ENCODE peak calls at places on chromosome 1, in seven cellular contexts. One of them, this sample, is unnamed.

GRCh38 chr1:151130837-151131586 is 15.4 kb downstream of the SEMA6C start:
- DNase-seq in neuronal stem cell: peak
- DNase-seq in mucosa of gallbladder: peak
- DNase-seq in stomach: peak
- DNase-seq in NCI-H2029: peak
- DNase-seq in putamen: peak
- DNase-seq in T follicular helper cell: peak
- DNase-seq in this sample: peak

GRCh38 chr1:179612361-179612760 is 20.7 kb downstream of the TDRD5 start:
- DNase-seq in neuronal stem cell: no peak
- DNase-seq in mucosa of gallbladder: no peak
- DNase-seq in stomach: no peak
- DNase-seq in NCI-H2029: no peak
- DNase-seq in putamen: no peak
- DNase-seq in T follicular helper cell: no peak
- DNase-seq in this sample: no peak

GRCh38 chr1:217453816-217454215 is 177.1 kb downstream of the GPATCH2 start:
- DNase-seq in neuronal stem cell: no peak
- DNase-seq in mucosa of gallbladder: peak
- DNase-seq in stomach: no peak
- DNase-seq in NCI-H2029: no peak
- DNase-seq in putamen: no peak
- DNase-seq in T follicular helper cell: no peak
- DNase-seq in this sample: peak

GRCh38 chr1:185267278-185267677 is 49.8 kb downstream of the IVNS1ABP start:
- DNase-seq in neuronal stem cell: no peak
- DNase-seq in mucosa of gallbladder: no peak
- DNase-seq in stomach: no peak
- DNase-seq in NCI-H2029: no peak
- DNase-seq in putamen: no peak
- DNase-seq in T follicular helper cell: no peak
- DNase-seq in this sample: no peak

GRCh38 chr1:25447547-25447946 is 16.9 kb downstream of the MACO1 start:
- DNase-seq in neuronal stem cell: no peak
- DNase-seq in mucosa of gallbladder: no peak
- DNase-seq in stomach: no peak
- DNase-seq in NCI-H2029: no peak
- DNase-seq in putamen: no peak
- DNase-seq in T follicular helper cell: no peak
- DNase-seq in this sample: no peak

GRCh38 chr1:169091480-169091941 is 15.0 kb upstream of the ATP1B1 start:
- DNase-seq in neuronal stem cell: no peak
- DNase-seq in mucosa of gallbladder: no peak
- DNase-seq in stomach: no peak
- DNase-seq in NCI-H2029: no peak
- DNase-seq in putamen: no peak
- DNase-seq in T follicular helper cell: no peak
- DNase-seq in this sample: no peak

GRCh38 chr1:171595324-171595723 is 26.7 kb upstream of the MYOCOS start:
- DNase-seq in neuronal stem cell: no peak
- DNase-seq in mucosa of gallbladder: no peak
- DNase-seq in stomach: no peak
- DNase-seq in NCI-H2029: no peak
- DNase-seq in putamen: no peak
- DNase-seq in T follicular helper cell: no peak
- DNase-seq in this sample: no peak

GRCh38 chr1:205532996-205533728 is 28.7 kb downstream of the CDK18 start:
- DNase-seq in neuronal stem cell: no peak
- DNase-seq in mucosa of gallbladder: no peak
- DNase-seq in stomach: no peak
- DNase-seq in NCI-H2029: no peak
- DNase-seq in putamen: no peak
- DNase-seq in T follicular helper cell: no peak
- DNase-seq in this sample: no peak

GRCh38 chr1:156154317-156154749 is 948 bp downstream of the SEMA4A start:
- DNase-seq in neuronal stem cell: no peak
- DNase-seq in mucosa of gallbladder: no peak
- DNase-seq in stomach: peak
- DNase-seq in NCI-H2029: no peak
- DNase-seq in putamen: no peak
- DNase-seq in T follicular helper cell: no peak
- DNase-seq in this sample: no peak

GRCh38 chr1:109993885-109994284 is 9.3 kb downstream of the AHCYL1 start:
- DNase-seq in neuronal stem cell: no peak
- DNase-seq in mucosa of gallbladder: no peak
- DNase-seq in stomach: peak
- DNase-seq in NCI-H2029: no peak
- DNase-seq in putamen: no peak
- DNase-seq in T follicular helper cell: no peak
- DNase-seq in this sample: no peak

GRCh38 chr1:25037174-25038074 is 107.3 kb upstream of the RUNX3 start:
- DNase-seq in neuronal stem cell: no peak
- DNase-seq in mucosa of gallbladder: no peak
- DNase-seq in stomach: no peak
- DNase-seq in NCI-H2029: peak
- DNase-seq in putamen: no peak
- DNase-seq in T follicular helper cell: peak
- DNase-seq in this sample: no peak

GRCh38 chr1:196877964-196878363 is 9.9 kb upstream of the CFHR4 start:
- DNase-seq in neuronal stem cell: peak
- DNase-seq in mucosa of gallbladder: no peak
- DNase-seq in stomach: no peak
- DNase-seq in NCI-H2029: no peak
- DNase-seq in putamen: no peak
- DNase-seq in T follicular helper cell: no peak
- DNase-seq in this sample: peak

GRCh38 chr1:205922314-205922713 is 20.9 kb downstream of the SLC26A9 start:
- DNase-seq in neuronal stem cell: no peak
- DNase-seq in mucosa of gallbladder: no peak
- DNase-seq in stomach: peak
- DNase-seq in NCI-H2029: no peak
- DNase-seq in putamen: no peak
- DNase-seq in T follicular helper cell: no peak
- DNase-seq in this sample: no peak

GRCh38 chr1:244226440-244226839 is 175.4 kb downstream of the ZBTB18 start:
- DNase-seq in neuronal stem cell: no peak
- DNase-seq in mucosa of gallbladder: no peak
- DNase-seq in stomach: no peak
- DNase-seq in NCI-H2029: no peak
- DNase-seq in putamen: no peak
- DNase-seq in T follicular helper cell: no peak
- DNase-seq in this sample: no peak